ENCODE peak calls at places on chromosomes 6 and 20, in four cellular contexts. E is iris pigment epithelial cell, X is cardiac fibroblast, Y is neural progenitor cell. I is an unnamed sample.

GRCh38 chr6:169803291-169803811 is 51.9 kb downstream of the ERMARD start:
- DNase-seq in X (no peak), Y (no peak), E (no peak), I (no peak)

GRCh38 chr6:135179920-135180457 is 1.1 kb upstream of the MYB start:
- DNase-seq in X (no peak), E (peak; percentile 72), Y (no peak), I (no peak)

GRCh38 chr6:57027301-57027700 is 19.2 kb upstream of the KIAA1586 start:
- DNase-seq in E (no peak), X (no peak), Y (no peak), I (peak; percentile 49)

GRCh38 chr20:33793011-33793931 is 17.9 kb upstream of the CHMP4B start:
- DNase-seq in E (peak; percentile 43), Y (no peak), X (peak; percentile 62), I (peak; percentile 39)

GRCh38 chr6:63624091-63624490 is 11.5 kb upstream of the PHF3 start:
- DNase-seq in X (no peak), Y (no peak), E (no peak), I (no peak)

GRCh38 chr6:86440608-86441007 is 496.7 kb upstream of the HTR1E start:
- DNase-seq in Y (no peak), X (no peak), E (no peak), I (no peak)

GRCh38 chr20:25295386-25296093 is 47.7 kb downstream of the PYGB start:
- DNase-seq in Y (no peak), E (no peak), X (no peak), I (no peak)

GRCh38 chr6:144660545-144660944 is 375.4 kb downstream of the UTRN start:
- DNase-seq in E (no peak), Y (no peak), X (no peak), I (no peak)

GRCh38 chr6:146805546-146806325 is 207.0 kb downstream of the ADGB start:
- DNase-seq in E (no peak), X (peak; percentile 33), Y (no peak), I (peak; percentile 15)